ENCODE peak calls at places on chromosomes 4 and X, in four cellular contexts. Y is PC-3; D is NCI-H510A; T is activated CD4-positive, CD25-positive, alpha-beta regulatory T cell treated with anti-CD3 and anti-CD28 coated beads, Interleukin-2, amount 50 U/mL, for 16 hours. N is an unnamed sample.

GRCh38 chr4:77619408-77619807 is 13.8 kb downstream of the CXCL13 start:
- DNase-seq in Y (no peak), D (no peak), T (no peak), N (no peak)

GRCh38 chr4:153349206-153349805 is 4.8 kb downstream of the MND1 start:
- DNase-seq in Y (no peak), D (no peak), T (no peak), N (no peak)

GRCh38 chrX:96721398-96721797 is 36.8 kb downstream of the DIAPH2 start:
- DNase-seq in Y (peak; percentile 45), D (no peak), T (no peak), N (no peak)

GRCh38 chrX:114952696-114953095 is 64.7 kb downstream of the IL13RA2 start:
- DNase-seq in Y (no peak), D (no peak), T (no peak), N (no peak)

GRCh38 chr4:2828758-2829181 is 14.9 kb upstream of the ADD1 start:
- DNase-seq in Y (no peak), D (no peak), T (no peak), N (no peak)

GRCh38 chrX:15564981-15565579 is 35.7 kb downstream of the ACE2 start:
- DNase-seq in Y (peak; percentile 87), D (peak; percentile 17), T (no peak), N (peak; percentile 21)

GRCh38 chr4:151475338-151475737 is 66.4 kb downstream of the FHIP1A start:
- DNase-seq in Y (no peak), D (no peak), T (no peak), N (no peak)

GRCh38 chrX:119647552-119648420 is 41.6 kb upstream of the NKRF start:
- DNase-seq in Y (no peak), D (no peak), T (peak; percentile 28), N (no peak)

GRCh38 chrX:45747905-45748304 is 547.2 kb upstream of the DIPK2B start:
- DNase-seq in Y (peak; percentile 7), D (no peak), T (no peak), N (no peak)

GRCh38 chrX:39409246-39409917 is 608.1 kb downstream of the MID1IP1 start:
- DNase-seq in Y (no peak), D (no peak), T (no peak), N (no peak)

GRCh38 chrX:69313622-69314290 is 148.5 kb upstream of the PJA1 start:
- DNase-seq in Y (no peak), D (no peak), T (no peak), N (no peak)

GRCh38 chr4:87465739-87466366 is 43.5 kb downstream of the NUDT9 start:
- DNase-seq in Y (peak; percentile 64), D (no peak), T (no peak), N (no peak)

GRCh38 chrX:18994713-18995112 is 10.8 kb upstream of the PHKA2 start:
- DNase-seq in Y (peak; percentile 89), D (no peak), T (no peak), N (no peak)

N was measured in NCI-H2107.